ENCODE peak calls at places on chromosome 1, in six cellular contexts. Z is cardiac fibroblast, J is activated T-cell treated with anti-CD3 and anti-CD28 coated beads for 1 hour, S is H54, T is Daoy, W is heart right ventricle. V is an unnamed sample.

GRCh38 chr1:77370588-77371306 is 88.9 kb downstream of the AK5 start:
- DNase-seq in Z (peak; percentile 87), J (no peak), S (no peak), T (peak; percentile 94), W (no peak), V (no peak)

GRCh38 chr1:10634428-10635384 is 160.0 kb downstream of the PEX14 start:
- DNase-seq in Z (no peak), J (no peak), S (no peak), T (peak; percentile 40), W (no peak), V (no peak)

GRCh38 chr1:167171286-167171929 is 49.3 kb upstream of the POU2F1 start:
- DNase-seq in Z (peak; percentile 21), J (no peak), S (no peak), T (peak; percentile 80), W (no peak), V (no peak)

GRCh38 chr1:40423951-40424618 is 26.2 kb upstream of the ZFP69B start:
- DNase-seq in Z (no peak), J (no peak), S (no peak), T (no peak), W (no peak), V (no peak)

GRCh38 chr1:78069784-78070183 is 24.0 kb downstream of the GIPC2 start:
- DNase-seq in Z (peak; percentile 26), J (no peak), S (no peak), T (no peak), W (no peak), V (no peak)

GRCh38 chr1:21273743-21274142 is 16.5 kb downstream of the ECE1 start:
- DNase-seq in Z (no peak), J (no peak), S (no peak), T (no peak), W (no peak), V (no peak)

GRCh38 chr1:162369571-162369970 is 7.1 kb downstream of the SPATA46 start:
- DNase-seq in Z (no peak), J (no peak), S (no peak), T (no peak), W (no peak), V (no peak)

GRCh38 chr1:223732993-223733798 is 20.9 kb downstream of the CAPN2 start:
- DNase-seq in Z (peak; percentile 51), J (no peak), S (no peak), T (no peak), W (peak; percentile 47), V (no peak)

GRCh38 chr1:146036990-146037646 is 15.6 kb upstream of the HJV start:
- DNase-seq in Z (peak; percentile 95), J (peak; percentile 61), S (no peak), T (peak; percentile 86), W (peak; percentile 83), V (peak; percentile 70)

GRCh38 chr1:22745675-22746585 is 35.3 kb downstream of the EPHB2 start:
- DNase-seq in Z (peak; percentile 93), J (no peak), S (peak; percentile 54), T (peak; percentile 91), W (no peak), V (no peak)

GRCh38 chr1:212792396-212792908 is 758 bp downstream of the TATDN3 start:
- DNase-seq in Z (no peak), J (no peak), S (no peak), T (no peak), W (no peak), V (no peak)

GRCh38 chr1:234781241-234782056 is 171.5 kb upstream of the IRF2BP2 start:
- DNase-seq in Z (no peak), J (no peak), S (no peak), T (no peak), W (peak; percentile 54), V (no peak)

GRCh38 chr1:46719689-46720088 is 775 bp upstream of the EFCAB14 start:
- DNase-seq in Z (no peak), J (no peak), S (no peak), T (peak; percentile 13), W (no peak), V (no peak)

GRCh38 chr1:28887418-28887834 is 26.9 kb upstream of the EPB41 start:
- DNase-seq in Z (no peak), J (peak; percentile 42), S (no peak), T (no peak), W (no peak), V (peak; percentile 68)

GRCh38 chr1:17185485-17185860 is 19.5 kb upstream of the PADI1 start:
- DNase-seq in Z (no peak), J (no peak), S (no peak), T (no peak), W (no peak), V (no peak)

GRCh38 chr1:46552357-46553237 is 1.1 kb upstream of the KNCN start:
- DNase-seq in Z (no peak), J (no peak), S (no peak), T (no peak), W (no peak), V (no peak)

GRCh38 chr1:29688477-29689365 is 452.4 kb downstream of the PTPRU start:
- DNase-seq in Z (peak; percentile 70), J (no peak), S (peak; percentile 39), T (peak; percentile 88), W (no peak), V (no peak)

V was measured in memory B cell.